ENCODE peak calls at places on chromosomes 2 and 18, in ten cellular contexts. B is PC-9, Q is cardiac muscle cell, D is fibroblast of lung, O is stomach, A is brain microvascular endothelial cell, H is esophagus squamous epithelium, J is neuronal stem cell, E is transverse colon, I is ascending aorta. M is an unnamed sample.
A peak's percentile ranks its signal among the peaks of the same experiment; 100 is the strongest.

GRCh38 chr18:7021994-7022840 is 95.4 kb downstream of the LAMA1 start:
- DNase-seq in I (no peak), Q (peak; percentile 29), J (no peak), E (peak; percentile 66), A (peak; percentile 32), O (peak; percentile 73), D (peak; percentile 54), B (peak; percentile 30), H (no peak), M (no peak)

GRCh38 chr18:9868857-9869712 is 16.7 kb upstream of the TXNDC2 start:
- DNase-seq in I (no peak), J (no peak), A (no peak), O (no peak), B (no peak), Q (no peak), H (no peak), E (peak; percentile 33), D (no peak), M (no peak)

GRCh38 chr2:148874868-148875341 is at the start of gene KIF5C:
- DNase-seq in Q (peak; percentile 92), J (peak; percentile 84), A (peak; percentile 45), B (peak; percentile 66), O (peak; percentile 83), H (peak; percentile 27), D (peak; percentile 77), I (peak; percentile 87), E (peak; percentile 84), M (peak; percentile 88)

GRCh38 chr18:79816092-79816491 is 18.4 kb downstream of the KCNG2 start:
- DNase-seq in Q (no peak), J (no peak), D (no peak), I (no peak), B (no peak), O (no peak), A (no peak), H (no peak), E (no peak), M (no peak)

GRCh38 chr2:68715353-68716041 is 19.1 kb upstream of the ARHGAP25 start:
- DNase-seq in Q (peak; percentile 68), A (peak; percentile 50), H (no peak), J (peak; percentile 61), B (peak; percentile 37), O (peak; percentile 69), D (peak; percentile 27), I (no peak), E (peak; percentile 69), M (peak; percentile 71)

GRCh38 chr2:53490659-53491058 is 276.9 kb upstream of the CHAC2 start:
- DNase-seq in J (no peak), E (peak; percentile 11), A (peak; percentile 41), B (no peak), O (no peak), I (peak; percentile 66), Q (no peak), H (no peak), D (no peak), M (no peak)

GRCh38 chr2:28342081-28342967 is 50.3 kb upstream of the FOSL2 start:
- DNase-seq in H (no peak), E (peak; percentile 47), B (no peak), A (peak; percentile 88), D (peak; percentile 93), Q (peak; percentile 32), O (peak; percentile 54), J (no peak), I (peak; percentile 91), M (peak; percentile 61)

GRCh38 chr18:61854578-61854977 is 38.2 kb downstream of the RNF152 start:
- DNase-seq in A (peak; percentile 64), D (peak; percentile 62), J (no peak), B (no peak), I (no peak), H (no peak), O (no peak), E (no peak), Q (no peak), M (no peak)

GRCh38 chr2:205683179-205683978 is 1.1 kb downstream of the NRP2 start:
- DNase-seq in D (peak; percentile 90), B (no peak), O (no peak), Q (no peak), E (no peak), H (no peak), A (no peak), J (no peak), I (no peak), M (no peak)
- H3K27ac ChIP-seq in D (peak overlapping the region; percentile 76), B (peak overlapping the region; percentile 41), O (peak overlapping the region; percentile 88), Q (no peak overlapping the region), E (peak overlapping the region; percentile 95), H (peak overlapping the region; percentile 86), A (peak overlapping the region; percentile 36), J (no peak overlapping the region), I (peak overlapping the region; percentile 67), M (peak overlapping the region; percentile 81)

DNA sequence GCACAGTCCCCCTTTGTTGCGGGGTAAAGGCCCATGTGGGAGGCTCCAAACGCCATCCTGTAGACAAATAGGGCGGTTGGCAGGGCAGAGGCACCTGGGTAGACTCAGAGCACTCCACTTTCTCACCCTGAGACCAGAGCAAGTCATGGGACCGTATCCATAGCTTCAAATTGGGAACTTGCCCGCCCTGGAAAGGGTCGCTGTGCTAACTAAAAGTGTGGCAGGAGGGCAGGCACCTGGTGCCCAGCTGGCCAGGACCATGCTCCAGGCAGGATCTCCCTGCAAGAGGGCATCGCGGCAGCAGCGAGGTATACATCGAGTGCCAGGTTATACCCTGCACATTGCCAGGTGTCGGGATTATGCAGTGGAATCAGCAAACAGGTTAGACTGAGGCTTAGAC is 20.8 kb upstream of the SCLY start:
- DNase-seq in B (no peak), H (no peak), O (no peak), Q (no peak), E (no peak), J (no peak), A (no peak), D (no peak), I (no peak), M (no peak)
- H3K36me3 ChIP-seq in B (peaks cover 22% of the 10 kb centered on the region), H (peaks cover 13% of the 10 kb centered on the region), O (peaks cover 30% of the 10 kb centered on the region), Q (peaks cover 12% of the 10 kb centered on the region), E (peaks cover 8% of the 10 kb centered on the region), J (peaks cover 23% of the 10 kb centered on the region), A (peaks cover 23% of the 10 kb centered on the region), D (peaks cover 20% of the 10 kb centered on the region), I (peaks cover 54% of the 10 kb centered on the region), M (peaks cover 64% of the 10 kb centered on the region)

DNA sequence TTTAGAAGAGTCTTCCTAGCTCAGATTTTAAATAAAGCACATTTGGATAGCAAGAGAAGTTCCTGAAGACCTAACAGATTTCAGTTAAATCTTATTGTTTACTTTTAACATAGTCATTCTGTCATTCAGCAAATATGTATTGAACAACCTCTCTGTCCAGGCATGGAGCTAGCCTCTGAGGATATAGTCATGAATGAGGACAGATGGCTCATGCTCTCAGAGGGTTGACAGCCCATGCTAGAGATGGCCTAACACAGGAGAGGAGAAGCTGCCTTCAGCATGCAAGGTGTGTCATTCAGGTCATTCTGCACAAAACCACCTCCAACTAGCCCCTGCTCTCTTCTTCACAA is 6.2 kb downstream of the CCBE1 start:
- DNase-seq in A (peak; percentile 82), Q (no peak), O (no peak), J (no peak), D (peak; percentile 17), H (no peak), E (no peak), I (no peak), B (no peak), M (no peak)
- H3K27ac ChIP-seq in A (peak overlapping the region; percentile 16), Q (no peak overlapping the region), O (no peak overlapping the region), J (no peak overlapping the region), D (peak overlapping the region; percentile 59), H (no peak overlapping the region), E (peak overlapping the region; percentile 52), I (no peak overlapping the region), B (no peak overlapping the region), M (no peak overlapping the region)

GRCh38 chr2:54628418-54628817 is 95.0 kb upstream of the EML6 start:
- DNase-seq in I (no peak), H (no peak), D (no peak), Q (no peak), B (no peak), O (no peak), A (no peak), E (no peak), J (no peak), M (no peak)

GRCh38 chr2:54629390-54629789 is 94.1 kb upstream of the EML6 start:
- DNase-seq in O (no peak), J (no peak), H (no peak), B (no peak), E (no peak), D (no peak), A (no peak), Q (no peak), I (no peak), M (no peak)

GRCh38 chr2:54627973-54628372 is 95.5 kb upstream of the EML6 start:
- DNase-seq in I (no peak), B (no peak), E (no peak), Q (no peak), D (no peak), J (no peak), O (no peak), H (no peak), A (no peak), M (no peak)

GRCh38 chr2:54629914-54630609 is 93.4 kb upstream of the EML6 start:
- DNase-seq in B (no peak), E (peak; percentile 29), I (no peak), A (peak; percentile 72), J (no peak), Q (no peak), O (peak; percentile 50), D (no peak), H (no peak), M (peak; percentile 71)

DNA sequence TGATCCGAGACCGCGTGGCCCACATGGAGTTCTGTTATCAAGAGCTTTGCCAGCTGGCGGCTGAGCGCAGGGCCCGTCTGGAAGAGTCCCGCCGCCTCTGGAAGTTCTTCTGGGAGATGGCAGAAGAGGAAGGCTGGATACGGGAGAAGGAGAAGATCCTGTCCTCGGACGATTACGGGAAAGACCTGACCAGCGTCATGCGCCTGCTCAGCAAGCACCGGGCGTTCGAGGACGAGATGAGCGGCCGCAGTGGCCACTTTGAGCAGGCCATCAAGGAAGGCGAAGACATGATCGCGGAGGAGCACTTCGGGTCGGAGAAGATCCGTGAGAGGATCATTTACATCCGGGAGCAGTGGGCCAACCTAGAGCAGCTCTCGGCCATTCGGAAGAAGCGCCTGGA is 94.5 kb upstream of the EML6 start:
- DNase-seq in Q (no peak), O (no peak), E (no peak), I (no peak), D (no peak), H (no peak), J (no peak), A (no peak), B (no peak), M (no peak)
- H3K36me3 ChIP-seq in Q (peaks cover 96% of the 10 kb centered on the region), O (peaks cover 81% of the 10 kb centered on the region), E (peaks cover 84% of the 10 kb centered on the region), I (peaks cover 63% of the 10 kb centered on the region), D (peaks cover 40% of the 10 kb centered on the region), H (peaks cover 57% of the 10 kb centered on the region), J (peaks cover 54% of the 10 kb centered on the region), A (peaks cover 89% of the 10 kb centered on the region), B (peaks cover 62% of the 10 kb centered on the region), M (peaks cover 98% of the 10 kb centered on the region)